ENCODE peak calls at places on chromosomes 11 and 22, in eight cellular contexts. A is hippocampal formation, Q is iPS DF 19.7, U is HCT116, W is NCI-H187, C is fibroblast of mammary gland, G is skeletal muscle cell, I is OCI-LY7. O is an unnamed sample.

GRCh38 chr11:501001-501682 is 5.9 kb downstream of the RNH1 start:
- DNase-seq in G (no peak), Q (no peak), C (no peak), I (no peak), A (no peak), W (no peak), U (no peak), O (no peak)

GRCh38 chr11:83093634-83094033 is 21.9 kb upstream of the RAB30 start:
- DNase-seq in W (no peak), Q (no peak), I (no peak), G (no peak), U (no peak), C (no peak), A (no peak), O (no peak)

GRCh38 chr11:13595166-13595565 is 73.3 kb upstream of the FAR1 start:
- DNase-seq in W (no peak), Q (no peak), I (no peak), G (no peak), C (peak), A (no peak), U (no peak), O (no peak)

GRCh38 chr11:86068138-86068861 is 584 bp downstream of the PICALM start:
- DNase-seq in W (peak), A (peak), G (no peak), U (no peak), Q (no peak), C (peak), I (peak), O (no peak)

GRCh38 chr11:96293583-96293982 is 49.4 kb downstream of the MAML2 start:
- DNase-seq in Q (no peak), W (no peak), U (no peak), G (no peak), I (no peak), C (peak), A (no peak), O (no peak)

GRCh38 chr11:75532200-75532972 is 6.6 kb upstream of the GDPD5 start:
- DNase-seq in Q (peak), W (peak), G (no peak), U (peak), C (peak), A (peak), I (peak), O (peak)

GRCh38 chr11:117631336-117632090 is 165.5 kb downstream of the DSCAML1 start:
- DNase-seq in I (no peak), U (no peak), C (no peak), G (no peak), W (no peak), A (no peak), Q (no peak), O (no peak)

GRCh38 chr11:33015621-33016551 is at the start of gene DEPDC7:
- DNase-seq in Q (no peak), U (peak), G (peak), C (peak), A (peak), I (peak), W (peak), O (peak)

GRCh38 chr22:38266120-38266519 is 6.7 kb downstream of the TMEM184B start:
- DNase-seq in G (no peak), C (no peak), Q (no peak), A (no peak), U (no peak), I (no peak), W (no peak), O (no peak)

GRCh38 chr11:33259869-33260268 is 2.7 kb downstream of the HIPK3 start:
- DNase-seq in C (no peak), G (no peak), W (no peak), Q (no peak), U (no peak), A (no peak), I (no peak), O (no peak)

GRCh38 chr11:116696381-116696941 is 76.3 kb downstream of the BUD13 start:
- DNase-seq in G (no peak), I (no peak), W (no peak), A (no peak), U (no peak), C (peak), Q (no peak), O (no peak)

GRCh38 chr11:34302046-34302921 is 55.5 kb downstream of the ABTB2 start:
- DNase-seq in I (no peak), G (peak), U (peak), Q (no peak), C (peak), W (no peak), A (no peak), O (no peak)

GRCh38 chr11:2273771-2274170 is 3.4 kb upstream of the ASCL2 start:
- DNase-seq in A (no peak), Q (no peak), U (no peak), I (no peak), C (no peak), G (no peak), W (no peak), O (no peak)

GRCh38 chr11:116109228-116109627 is 605.0 kb upstream of the CADM1 start:
- DNase-seq in W (no peak), C (peak), A (no peak), U (peak), G (no peak), Q (no peak), I (no peak), O (no peak)

GRCh38 chr11:115201121-115201792 is 303.0 kb downstream of the CADM1 start:
- DNase-seq in I (no peak), Q (no peak), G (peak), W (no peak), U (no peak), C (peak), A (no peak), O (no peak)

GRCh38 chr11:70942593-70942992 is 309.8 kb downstream of the SHANK2 start:
- DNase-seq in W (no peak), G (no peak), C (peak), U (peak), A (no peak), I (peak), Q (no peak), O (no peak)

GRCh38 chr11:118791015-118791960 is at the start of gene DDX6:
- DNase-seq in U (peak), C (peak), W (peak), I (peak), Q (no peak), A (peak), G (peak), O (peak)

GRCh38 chr11:64125676-64126075 is 40.2 kb downstream of the MACROD1 start:
- DNase-seq in W (no peak), Q (no peak), G (no peak), I (no peak), C (no peak), U (no peak), A (no peak), O (no peak)

GRCh38 chr11:69531071-69531716 is 49.7 kb downstream of the LINC01488 start:
- DNase-seq in I (no peak), W (no peak), C (no peak), Q (no peak), A (no peak), G (no peak), U (no peak), O (no peak)

GRCh38 chr11:111634981-111635705 is 32.9 kb downstream of the SIK2 start:
- DNase-seq in W (no peak), I (no peak), A (no peak), U (no peak), C (peak), Q (no peak), G (peak), O (no peak)

GRCh38 chr22:37281646-37282384 is 493 bp upstream of the CYTH4 start:
- DNase-seq in Q (no peak), G (no peak), A (no peak), C (no peak), U (no peak), I (no peak), W (no peak), O (no peak)

GRCh38 chr11:68013611-68014156 is 3.6 kb downstream of the ALDH3B1 start:
- DNase-seq in W (no peak), C (no peak), I (no peak), U (no peak), Q (no peak), A (no peak), G (no peak), O (no peak)